ENCODE peak calls at places on chromosomes 7 and 10, in four cellular contexts. L is HCT116, J is K562, F is HepG2. Q is an unnamed sample.

GRCh38 chr10:397321-398068 is 262.2 kb downstream of the ZMYND11 start:
- DNase-seq in L (no peak), J (no peak), F (no peak), Q (no peak)

GRCh38 chr10:8700689-8701088 is 646.2 kb downstream of the GATA3 start:
- DNase-seq in L (no peak), J (no peak), F (no peak), Q (no peak)

GRCh38 chr10:70462349-70462984 is 16.1 kb upstream of the PALD1 start:
- DNase-seq in L (peak; percentile 56), J (no peak), F (no peak), Q (no peak)

GRCh38 chr10:63169624-63170023 is 36.5 kb downstream of the NRBF2 start:
- DNase-seq in L (no peak), J (no peak), F (no peak), Q (no peak)

GRCh38 chr7:131157530-131158243 is 170.0 kb upstream of the MKLN1 start:
- DNase-seq in L (no peak), J (no peak), F (no peak), Q (no peak)

GRCh38 chr7:95619517-95619916 is 23.2 kb upstream of the PDK4 start:
- DNase-seq in L (no peak), J (no peak), F (no peak), Q (no peak)

GRCh38 chr7:46637793-46638735 is 717.0 kb upstream of the IGFBP3 start:
- DNase-seq in L (no peak), J (no peak), F (no peak), Q (no peak)

GRCh38 chr10:112986791-112987190 is 36.7 kb downstream of the TCF7L2 start:
- DNase-seq in L (no peak), J (no peak), F (no peak), Q (no peak)

GRCh38 chr7:102914585-102914984 is 1.8 kb downstream of the LRRC17 start:
- DNase-seq in L (no peak), J (no peak), F (no peak), Q (no peak)

GRCh38 chr10:28429573-28430216 is 103.2 kb upstream of the WAC start:
- DNase-seq in L (peak; percentile 8), J (peak; percentile 23), F (peak; percentile 59), Q (no peak)

GRCh38 chr10:61901829-61902447 is 439 bp downstream of the ARID5B start:
- DNase-seq in L (no peak), J (peak; percentile 41), F (no peak), Q (no peak)

GRCh38 chr7:93178213-93178612 is 30.0 kb upstream of the SAMD9L start:
- DNase-seq in L (no peak), J (peak; percentile 25), F (no peak), Q (no peak)

GRCh38 chr7:129343099-129343700 is 91.0 kb upstream of the STRIP2 start:
- DNase-seq in L (peak; percentile 37), J (peak; percentile 62), F (peak; percentile 19), Q (peak; percentile 58)

GRCh38 chr7:86645174-86645566 is 1.5 kb downstream of the GRM3 start:
- DNase-seq in L (no peak), J (no peak), F (no peak), Q (no peak)

GRCh38 chr10:103592186-103593021 is 98.9 kb downstream of the NEURL1 start:
- DNase-seq in L (peak; percentile 15), J (peak; percentile 80), F (peak; percentile 30), Q (peak; percentile 20)

GRCh38 chr7:21542891-21543527 is at the start of gene DNAH11:
- DNase-seq in L (no peak), J (peak; percentile 45), F (no peak), Q (no peak)

GRCh38 chr7:55104707-55105433 is 86.1 kb downstream of the EGFR start:
- DNase-seq in L (no peak), J (no peak), F (no peak), Q (no peak)

GRCh38 chr10:82889703-82890102 is 1014.7 kb downstream of the NRG3 start:
- DNase-seq in L (no peak), J (no peak), F (no peak), Q (no peak)

GRCh38 chr10:104029528-104029875 is 56.2 kb downstream of the COL17A1 start:
- DNase-seq in L (no peak), J (no peak), F (no peak), Q (no peak)

GRCh38 chr10:63707254-63707910 is 186.2 kb downstream of the REEP3 start:
- DNase-seq in L (peak; percentile 98), J (peak; percentile 37), F (peak; percentile 12), Q (peak; percentile 99)

GRCh38 chr10:11411926-11412545 is 199.4 kb downstream of the USP6NL start:
- DNase-seq in L (no peak), J (peak; percentile 32), F (no peak), Q (no peak)

GRCh38 chr10:71771821-71772617 is 1.3 kb downstream of the VSIR start:
- DNase-seq in L (peak; percentile 79), J (no peak), F (no peak), Q (no peak)

GRCh38 chr7:121605297-121605640 is 209.2 kb upstream of the FAM3C start:
- DNase-seq in L (no peak), J (no peak), F (peak; percentile 9), Q (no peak)

DNA sequence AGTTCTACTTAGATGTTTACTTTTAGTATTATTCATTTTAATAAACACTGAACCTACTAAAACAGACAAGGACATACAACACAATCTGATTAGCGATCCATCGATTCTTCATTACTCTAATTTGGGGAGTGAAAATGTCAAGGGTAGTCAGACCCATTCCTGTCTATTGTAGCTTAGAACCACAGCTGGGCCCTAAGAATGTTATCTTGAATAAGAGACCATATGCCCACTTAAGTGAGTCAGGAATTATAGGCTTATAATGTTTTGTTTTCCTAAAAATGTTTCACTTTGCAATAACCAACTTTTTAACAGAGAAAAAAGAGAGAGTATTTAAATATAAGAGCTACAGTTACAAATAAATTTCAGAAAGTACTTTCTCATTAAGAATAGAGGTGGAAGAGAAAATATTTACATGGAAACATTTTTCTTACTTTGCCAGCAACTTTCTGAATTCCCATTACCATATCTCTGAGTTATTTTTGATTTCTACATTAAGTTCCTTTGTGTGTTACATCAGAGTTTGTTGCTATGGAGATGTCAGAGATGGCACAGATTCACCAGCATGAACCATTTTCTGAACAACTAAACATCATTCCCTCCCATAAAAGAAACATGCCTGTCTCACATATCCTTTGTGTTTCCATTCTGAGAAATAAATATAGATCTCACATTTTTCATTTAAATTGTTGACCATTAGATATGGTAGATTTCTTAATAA is 75.4 kb upstream of the SLC13A1 start:
- DNase-seq in L (no peak), J (no peak), F (no peak), Q (no peak)
- TF ChIP-seq REST in L (no peak), J (no peak), F (no peak), Q (no peak)

GRCh38 chr10:44651395-44651661 is 259.8 kb upstream of the TMEM72 start:
- DNase-seq in L (no peak), J (no peak), F (no peak), Q (no peak)
- H3K27ac ChIP-seq in L (no peak overlapping the region), J (no peak overlapping the region), F (no peak overlapping the region), Q (no peak overlapping the region)

DNA sequence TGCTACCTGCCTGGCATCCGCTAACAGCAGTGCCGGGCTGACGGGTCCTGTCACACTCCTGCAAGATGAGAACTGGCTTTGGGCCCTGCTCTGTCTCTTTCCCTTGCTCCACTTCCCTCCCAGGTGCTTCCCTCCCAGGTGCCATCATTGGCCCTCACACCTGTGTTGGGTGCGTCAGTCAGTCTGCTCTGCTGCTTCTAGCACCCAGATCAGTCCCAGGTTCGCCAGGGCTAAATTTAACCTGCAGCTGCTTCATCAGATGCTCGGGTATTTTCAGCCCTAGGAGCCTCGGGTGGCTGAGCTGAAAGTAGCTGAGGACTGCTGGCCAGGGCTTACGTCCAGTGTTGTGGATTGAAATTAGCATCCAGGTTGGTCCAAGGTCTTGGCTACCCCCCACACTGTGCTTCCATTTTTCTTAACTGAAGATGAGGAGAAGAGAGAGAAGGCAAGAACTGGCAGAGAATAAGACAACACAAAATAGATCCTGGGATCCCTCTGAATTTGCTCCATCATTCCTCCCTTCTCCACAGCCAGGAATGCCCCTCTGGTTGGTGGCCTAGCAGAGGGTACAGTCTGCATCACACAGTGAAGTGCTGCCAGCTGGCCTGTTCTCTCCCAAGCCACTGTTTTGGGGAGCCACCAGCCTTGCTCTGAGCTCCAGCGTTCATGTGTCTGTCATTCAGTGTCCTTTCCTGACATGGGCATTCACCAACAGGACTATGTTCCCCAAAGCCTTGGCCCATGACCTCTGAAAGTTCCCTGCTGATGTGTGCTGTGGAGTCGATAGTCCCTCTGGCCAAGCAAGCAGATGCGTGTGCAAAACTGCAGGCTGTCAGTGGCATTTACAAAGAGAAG is 65.9 kb upstream of the SYPL1 start:
- DNase-seq in L (no peak), J (no peak), F (no peak), Q (no peak)
- TF ChIP-seq TCF7L2 in L (no peak), J (no peak), F (no peak), Q (no peak)

DNA sequence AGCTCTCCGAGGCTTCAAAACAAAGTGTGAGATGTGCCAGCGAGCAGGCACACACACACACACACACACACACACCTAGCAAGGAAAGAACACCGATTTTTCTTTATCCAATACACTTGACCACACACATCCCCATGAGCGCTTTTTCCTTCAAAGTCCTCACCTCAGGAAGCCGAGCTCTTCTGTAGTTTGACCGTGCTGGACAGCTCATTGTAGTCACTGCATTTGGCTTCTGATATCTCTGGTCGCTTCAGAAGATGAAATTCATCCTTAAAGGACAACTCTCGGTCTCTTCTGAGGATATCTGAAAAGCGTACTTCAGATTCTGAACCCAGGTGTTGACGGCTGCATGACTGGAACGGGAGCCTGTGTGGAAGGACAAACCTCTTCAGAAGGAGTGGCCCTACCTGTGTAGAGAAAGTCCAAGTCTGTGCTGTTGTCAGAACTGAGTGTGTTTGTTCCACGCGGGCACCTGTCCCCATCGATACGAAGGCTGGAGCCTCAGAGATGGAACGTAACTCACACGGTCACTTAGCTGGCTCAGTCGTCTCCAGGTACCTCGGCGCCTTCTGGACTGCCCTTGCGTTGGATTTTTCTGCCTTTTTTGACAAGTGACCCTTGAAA is 28.1 kb upstream of the SHH start:
- DNase-seq in L (no peak), J (no peak), F (no peak), Q (no peak)
- TF ChIP-seq REST in L (no peak), J (no peak), F (peak; percentile 36), Q (no peak)

GRCh38 chr7:157445956-157446295 is 109.1 kb downstream of the DNAJB6 start:
- DNase-seq in L (no peak), J (no peak), F (no peak), Q (no peak)
- H3K27ac ChIP-seq in L (no peak overlapping the region), J (no peak overlapping the region), F (no peak overlapping the region), Q (no peak overlapping the region)

GRCh38 chr10:34320265-34320664 is 494.8 kb downstream of the PARD3 start:
- DNase-seq in L (no peak), J (no peak), F (no peak), Q (no peak)
- TF ChIP-seq TCF7L2 in L (no peak), J (no peak), F (no peak), Q (no peak)

GRCh38 chr7:50544992-50545391 is 20.2 kb downstream of the DDC start:
- DNase-seq in L (no peak), J (no peak), F (peak; percentile 50), Q (no peak)

GRCh38 chr7:50543776-50544442 is 21.3 kb downstream of the DDC start:
- DNase-seq in L (no peak), J (no peak), F (no peak), Q (no peak)

GRCh38 chr7:50540785-50541579 is 24.2 kb downstream of the DDC start:
- DNase-seq in L (no peak), J (no peak), F (no peak), Q (no peak)

GRCh38 chr7:50539725-50540124 is 25.5 kb downstream of the DDC start:
- DNase-seq in L (no peak), J (no peak), F (no peak), Q (no peak)

GRCh38 chr7:50542132-50542531 is 23.1 kb downstream of the DDC start:
- DNase-seq in L (no peak), J (no peak), F (no peak), Q (no peak)
- TF ChIP-seq REST in L (no peak), J (no peak), F (no peak), Q (no peak)

Q was measured in Panc1.